ENCODE peak calls at places on chromosome 17, in eight cellular contexts. One of them, this sample, is unnamed.

GRCh38 chr17:64061157-64061898 is 40.9 kb upstream of the ICAM2 start:
- DNase-seq in AG08395: no peak
- DNase-seq in posterior vena cava: no peak
- DNase-seq in ELF-1: no peak
- DNase-seq in NCI-H1436: no peak
- DNase-seq in SK-N-SH: no peak
- DNase-seq in kidney: no peak
- DNase-seq in osteocyte: no peak
- DNase-seq in this sample: no peak

GRCh38 chr17:49015924-49016774 is 19.0 kb downstream of the IGF2BP1 start:
- DNase-seq in posterior vena cava: no peak
- DNase-seq in ELF-1: no peak
- DNase-seq in SK-N-SH: no peak
- DNase-seq in osteocyte: no peak
- DNase-seq in AG08395: no peak
- DNase-seq in kidney: no peak
- DNase-seq in NCI-H1436: no peak
- DNase-seq in this sample: no peak

GRCh38 chr17:56142325-56142724 is 10.9 kb upstream of the ANKFN1 start:
- DNase-seq in kidney: no peak
- DNase-seq in AG08395: peak
- DNase-seq in NCI-H1436: no peak
- DNase-seq in SK-N-SH: no peak
- DNase-seq in posterior vena cava: no peak
- DNase-seq in osteocyte: no peak
- DNase-seq in ELF-1: no peak
- DNase-seq in this sample: no peak

GRCh38 chr17:80283116-80283852 is 22.6 kb downstream of the RNF213 start:
- DNase-seq in ELF-1: peak
- DNase-seq in posterior vena cava: peak
- DNase-seq in AG08395: no peak
- DNase-seq in NCI-H1436: no peak
- DNase-seq in kidney: peak
- DNase-seq in SK-N-SH: no peak
- DNase-seq in osteocyte: no peak
- DNase-seq in this sample: no peak

GRCh38 chr17:45687594-45687993 is 96.5 kb upstream of the CRHR1 start:
- DNase-seq in posterior vena cava: no peak
- DNase-seq in ELF-1: no peak
- DNase-seq in osteocyte: no peak
- DNase-seq in AG08395: no peak
- DNase-seq in SK-N-SH: no peak
- DNase-seq in NCI-H1436: no peak
- DNase-seq in kidney: no peak
- DNase-seq in this sample: no peak

GRCh38 chr17:15651001-15651582 is 31.6 kb upstream of the FBXW10B start:
- DNase-seq in posterior vena cava: no peak
- DNase-seq in kidney: peak
- DNase-seq in osteocyte: no peak
- DNase-seq in AG08395: no peak
- DNase-seq in NCI-H1436: no peak
- DNase-seq in SK-N-SH: peak
- DNase-seq in ELF-1: no peak
- DNase-seq in this sample: peak

GRCh38 chr17:82985436-82985820 is 94.0 kb upstream of the METRNL start:
- DNase-seq in AG08395: no peak
- DNase-seq in posterior vena cava: no peak
- DNase-seq in ELF-1: no peak
- DNase-seq in NCI-H1436: no peak
- DNase-seq in osteocyte: no peak
- DNase-seq in SK-N-SH: peak
- DNase-seq in kidney: no peak
- DNase-seq in this sample: no peak

GRCh38 chr17:77796201-77796860 is 162.2 kb upstream of the TNRC6C start:
- DNase-seq in NCI-H1436: no peak
- DNase-seq in posterior vena cava: peak
- DNase-seq in SK-N-SH: no peak
- DNase-seq in kidney: no peak
- DNase-seq in AG08395: peak
- DNase-seq in ELF-1: no peak
- DNase-seq in osteocyte: no peak
- DNase-seq in this sample: peak

GRCh38 chr17:1532836-1533602 is 16.6 kb upstream of the INPP5K start:
- DNase-seq in AG08395: no peak
- DNase-seq in NCI-H1436: no peak
- DNase-seq in ELF-1: peak
- DNase-seq in osteocyte: no peak
- DNase-seq in SK-N-SH: peak
- DNase-seq in posterior vena cava: no peak
- DNase-seq in kidney: no peak
- DNase-seq in this sample: no peak

GRCh38 chr17:71519285-71519684 is 601.5 kb upstream of the SOX9 start:
- DNase-seq in NCI-H1436: no peak
- DNase-seq in posterior vena cava: no peak
- DNase-seq in kidney: no peak
- DNase-seq in ELF-1: no peak
- DNase-seq in SK-N-SH: no peak
- DNase-seq in AG08395: no peak
- DNase-seq in osteocyte: no peak
- DNase-seq in this sample: no peak